ENCODE peak calls at places on chromosome 12, in eight cellular contexts. X, Y, Q, U, V, N, K and O are unnamed samples.

GRCh38 chr12:132513070-132513398 is 23.1 kb downstream of the FBRSL1 start:
- DNase-seq in N (no peak), K (no peak), V (peak), U (no peak), Q (no peak), Y (no peak), X (no peak), O (no peak)

GRCh38 chr12:120661432-120661831 is 21.0 kb downstream of the CABP1 start:
- DNase-seq in U (no peak), K (no peak), X (no peak), N (no peak), V (no peak), Y (no peak), Q (no peak), O (no peak)

GRCh38 chr12:123398177-123398916 is 14.4 kb downstream of the KMT5A start:
- DNase-seq in N (peak), U (no peak), V (peak), K (no peak), Y (peak), X (peak), Q (no peak), O (no peak)

GRCh38 chr12:57775563-57776246 is 3.3 kb downstream of the EEF1AKMT3 start:
- DNase-seq in U (no peak), K (no peak), N (no peak), Q (no peak), V (no peak), Y (no peak), X (no peak), O (no peak)

GRCh38 chr12:118190266-118190665 is 54.3 kb downstream of the PEBP1 start:
- DNase-seq in Y (no peak), K (peak), U (no peak), Q (no peak), V (peak), X (no peak), N (no peak), O (peak)

GRCh38 chr12:99154264-99154982 is 493.1 kb upstream of the GARIN6 start:
- DNase-seq in Q (no peak), K (no peak), V (no peak), X (no peak), Y (no peak), U (no peak), N (no peak), O (no peak)

GRCh38 chr12:125518074-125518473 is 452.8 kb downstream of the AACS start:
- DNase-seq in X (no peak), Q (peak), N (no peak), K (no peak), V (no peak), Y (no peak), U (no peak), O (no peak)

GRCh38 chr12:111216387-111217159 is 152.3 kb downstream of the PHETA1 start:
- DNase-seq in V (no peak), Q (no peak), N (no peak), X (no peak), K (no peak), U (no peak), Y (no peak), O (no peak)

GRCh38 chr12:75812341-75813018 is 219.1 kb downstream of the PHLDA1 start:
- DNase-seq in N (no peak), X (no peak), U (no peak), K (peak), Y (no peak), Q (no peak), V (peak), O (no peak)

GRCh38 chr12:40970320-40970907 is 217.7 kb upstream of the PDZRN4 start:
- DNase-seq in Q (no peak), N (no peak), K (peak), U (no peak), V (no peak), X (no peak), Y (no peak), O (no peak)